ENCODE peak calls at places on chromosomes 2 and 18, in nine cellular contexts. One of them, this sample, is unnamed.

GRCh38 chr2:177551989-177552413 is 159.4 kb downstream of the AGPS start:
- DNase-seq in HFF-Myc: no peak
- DNase-seq in LHCN-M2: peak; percentile 35
- DNase-seq in A549: no peak
- DNase-seq in cortex of kidney: no peak
- DNase-seq in neural crest cell: no peak
- DNase-seq in left kidney: peak; percentile 41
- DNase-seq in heart left ventricle: no peak
- DNase-seq in HuH-7: peak; percentile 15
- DNase-seq in this sample: no peak

GRCh38 chr2:690799-691198 is 13.6 kb upstream of the TMEM18 start:
- DNase-seq in HFF-Myc: no peak
- DNase-seq in LHCN-M2: no peak
- DNase-seq in A549: no peak
- DNase-seq in cortex of kidney: no peak
- DNase-seq in neural crest cell: no peak
- DNase-seq in left kidney: no peak
- DNase-seq in heart left ventricle: no peak
- DNase-seq in HuH-7: no peak
- DNase-seq in this sample: no peak

GRCh38 chr18:25223899-25224607 is 127.9 kb downstream of the ZNF521 start:
- DNase-seq in HFF-Myc: no peak
- DNase-seq in LHCN-M2: no peak
- DNase-seq in A549: no peak
- DNase-seq in cortex of kidney: no peak
- DNase-seq in neural crest cell: no peak
- DNase-seq in left kidney: no peak
- DNase-seq in heart left ventricle: no peak
- DNase-seq in HuH-7: no peak
- DNase-seq in this sample: no peak

GRCh38 chr2:81078631-81079030 is 774.1 kb upstream of the LRRTM1 start:
- DNase-seq in HFF-Myc: no peak
- DNase-seq in LHCN-M2: no peak
- DNase-seq in A549: no peak
- DNase-seq in cortex of kidney: no peak
- DNase-seq in neural crest cell: no peak
- DNase-seq in left kidney: no peak
- DNase-seq in heart left ventricle: no peak
- DNase-seq in HuH-7: no peak
- DNase-seq in this sample: no peak

GRCh38 chr18:46542545-46542944 is 114.5 kb downstream of the LOXHD1 start:
- DNase-seq in HFF-Myc: no peak
- DNase-seq in LHCN-M2: peak; percentile 6
- DNase-seq in A549: no peak
- DNase-seq in cortex of kidney: no peak
- DNase-seq in neural crest cell: no peak
- DNase-seq in left kidney: peak; percentile 85
- DNase-seq in heart left ventricle: no peak
- DNase-seq in HuH-7: no peak
- DNase-seq in this sample: no peak

GRCh38 chr2:43525506-43525905 is 70.3 kb downstream of the THADA start:
- DNase-seq in HFF-Myc: no peak
- DNase-seq in LHCN-M2: no peak
- DNase-seq in A549: no peak
- DNase-seq in cortex of kidney: no peak
- DNase-seq in neural crest cell: no peak
- DNase-seq in left kidney: no peak
- DNase-seq in heart left ventricle: no peak
- DNase-seq in HuH-7: no peak
- DNase-seq in this sample: no peak

GRCh38 chr18:58321986-58322385 is 278.0 kb downstream of the NEDD4L start:
- DNase-seq in HFF-Myc: peak; percentile 72
- DNase-seq in LHCN-M2: peak; percentile 91
- DNase-seq in A549: peak; percentile 66
- DNase-seq in cortex of kidney: no peak
- DNase-seq in neural crest cell: no peak
- DNase-seq in left kidney: peak; percentile 76
- DNase-seq in heart left ventricle: no peak
- DNase-seq in HuH-7: peak; percentile 58
- DNase-seq in this sample: peak; percentile 19

GRCh38 chr2:28779020-28779419 is 27.4 kb downstream of the PPP1CB start:
- DNase-seq in HFF-Myc: no peak
- DNase-seq in LHCN-M2: no peak
- DNase-seq in A549: no peak
- DNase-seq in cortex of kidney: no peak
- DNase-seq in neural crest cell: no peak
- DNase-seq in left kidney: peak; percentile 63
- DNase-seq in heart left ventricle: no peak
- DNase-seq in HuH-7: no peak
- DNase-seq in this sample: no peak

GRCh38 chr2:37652199-37652640 is 19.2 kb downstream of the CDC42EP3 start:
- DNase-seq in HFF-Myc: peak; percentile 93
- DNase-seq in LHCN-M2: peak; percentile 99
- DNase-seq in A549: peak; percentile 84
- DNase-seq in cortex of kidney: no peak
- DNase-seq in neural crest cell: no peak
- DNase-seq in left kidney: no peak
- DNase-seq in heart left ventricle: no peak
- DNase-seq in HuH-7: no peak
- DNase-seq in this sample: peak; percentile 72

GRCh38 chr18:35122586-35123224 is 81.5 kb downstream of the MAPRE2 start:
- DNase-seq in HFF-Myc: no peak
- DNase-seq in LHCN-M2: peak; percentile 61
- DNase-seq in A549: no peak
- DNase-seq in cortex of kidney: no peak
- DNase-seq in neural crest cell: peak; percentile 26
- DNase-seq in left kidney: peak; percentile 52
- DNase-seq in heart left ventricle: peak; percentile 68
- DNase-seq in HuH-7: no peak
- DNase-seq in this sample: no peak

GRCh38 chr2:96953611-96954489 is 32.5 kb downstream of the FAM178B start:
- DNase-seq in HFF-Myc: no peak
- DNase-seq in LHCN-M2: no peak
- DNase-seq in A549: no peak
- DNase-seq in cortex of kidney: no peak
- DNase-seq in neural crest cell: no peak
- DNase-seq in left kidney: peak; percentile 39
- DNase-seq in heart left ventricle: peak; percentile 44
- DNase-seq in HuH-7: no peak
- DNase-seq in this sample: no peak

GRCh38 chr2:138294451-138294850 is 207.1 kb upstream of the SPOPL start:
- DNase-seq in HFF-Myc: no peak
- DNase-seq in LHCN-M2: no peak
- DNase-seq in A549: no peak
- DNase-seq in cortex of kidney: no peak
- DNase-seq in neural crest cell: no peak
- DNase-seq in left kidney: no peak
- DNase-seq in heart left ventricle: no peak
- DNase-seq in HuH-7: no peak
- DNase-seq in this sample: no peak

GRCh38 chr18:53416985-53417384 is 807.5 kb downstream of the MBD2 start:
- DNase-seq in HFF-Myc: no peak
- DNase-seq in LHCN-M2: no peak
- DNase-seq in A549: no peak
- DNase-seq in cortex of kidney: no peak
- DNase-seq in neural crest cell: no peak
- DNase-seq in left kidney: no peak
- DNase-seq in heart left ventricle: no peak
- DNase-seq in HuH-7: no peak
- DNase-seq in this sample: no peak

GRCh38 chr18:40006553-40007073 is 1948.4 kb upstream of the PIK3C3 start:
- DNase-seq in HFF-Myc: no peak
- DNase-seq in LHCN-M2: peak; percentile 39
- DNase-seq in A549: no peak
- DNase-seq in cortex of kidney: no peak
- DNase-seq in neural crest cell: no peak
- DNase-seq in left kidney: no peak
- DNase-seq in heart left ventricle: no peak
- DNase-seq in HuH-7: no peak
- DNase-seq in this sample: no peak

GRCh38 chr2:150063950-150064549 is 423.4 kb downstream of the RND3 start:
- DNase-seq in HFF-Myc: no peak
- DNase-seq in LHCN-M2: no peak
- DNase-seq in A549: no peak
- DNase-seq in cortex of kidney: no peak
- DNase-seq in neural crest cell: peak; percentile 15
- DNase-seq in left kidney: no peak
- DNase-seq in heart left ventricle: no peak
- DNase-seq in HuH-7: no peak
- DNase-seq in this sample: no peak

GRCh38 chr2:128304715-128305554 is 13.7 kb downstream of the HS6ST1 start:
- DNase-seq in HFF-Myc: peak; percentile 88
- DNase-seq in LHCN-M2: peak; percentile 65
- DNase-seq in A549: no peak
- DNase-seq in cortex of kidney: no peak
- DNase-seq in neural crest cell: no peak
- DNase-seq in left kidney: peak; percentile 95
- DNase-seq in heart left ventricle: peak; percentile 71
- DNase-seq in HuH-7: peak; percentile 70
- DNase-seq in this sample: peak; percentile 69

GRCh38 chr2:23390152-23390551 is 5.2 kb downstream of the KLHL29 start:
- DNase-seq in HFF-Myc: no peak
- DNase-seq in LHCN-M2: peak; percentile 87
- DNase-seq in A549: no peak
- DNase-seq in cortex of kidney: no peak
- DNase-seq in neural crest cell: no peak
- DNase-seq in left kidney: no peak
- DNase-seq in heart left ventricle: no peak
- DNase-seq in HuH-7: no peak
- DNase-seq in this sample: no peak

GRCh38 chr2:150282821-150283309 is 204.6 kb downstream of the RND3 start:
- DNase-seq in HFF-Myc: no peak
- DNase-seq in LHCN-M2: no peak
- DNase-seq in A549: no peak
- DNase-seq in cortex of kidney: no peak
- DNase-seq in neural crest cell: no peak
- DNase-seq in left kidney: peak; percentile 21
- DNase-seq in heart left ventricle: no peak
- DNase-seq in HuH-7: no peak
- DNase-seq in this sample: no peak

GRCh38 chr2:232441147-232441651 is 14.8 kb upstream of the ALPI start:
- DNase-seq in HFF-Myc: no peak
- DNase-seq in LHCN-M2: no peak
- DNase-seq in A549: no peak
- DNase-seq in cortex of kidney: no peak
- DNase-seq in neural crest cell: no peak
- DNase-seq in left kidney: no peak
- DNase-seq in heart left ventricle: no peak
- DNase-seq in HuH-7: no peak
- DNase-seq in this sample: no peak

GRCh38 chr2:28276076-28276618 is 116.5 kb upstream of the FOSL2 start:
- DNase-seq in HFF-Myc: peak; percentile 95
- DNase-seq in LHCN-M2: peak; percentile 98
- DNase-seq in A549: peak; percentile 91
- DNase-seq in cortex of kidney: no peak
- DNase-seq in neural crest cell: no peak
- DNase-seq in left kidney: no peak
- DNase-seq in heart left ventricle: no peak
- DNase-seq in HuH-7: no peak
- DNase-seq in this sample: peak; percentile 24

GRCh38 chr2:213627054-213627710 is 342.9 kb downstream of the SPAG16 start:
- DNase-seq in HFF-Myc: no peak
- DNase-seq in LHCN-M2: no peak
- DNase-seq in A549: no peak
- DNase-seq in cortex of kidney: no peak
- DNase-seq in neural crest cell: no peak
- DNase-seq in left kidney: no peak
- DNase-seq in heart left ventricle: no peak
- DNase-seq in HuH-7: no peak
- DNase-seq in this sample: no peak

GRCh38 chr2:19711470-19712372 is 190.1 kb downstream of the TTC32 start:
- DNase-seq in HFF-Myc: peak; percentile 97
- DNase-seq in LHCN-M2: peak; percentile 94
- DNase-seq in A549: peak; percentile 62
- DNase-seq in cortex of kidney: no peak
- DNase-seq in neural crest cell: no peak
- DNase-seq in left kidney: peak; percentile 66
- DNase-seq in heart left ventricle: no peak
- DNase-seq in HuH-7: no peak
- DNase-seq in this sample: peak; percentile 75

GRCh38 chr2:229922449-229923386 is at the start of gene FBXO36:
- DNase-seq in HFF-Myc: peak; percentile 21
- DNase-seq in LHCN-M2: peak; percentile 58
- DNase-seq in A549: peak; percentile 37
- DNase-seq in cortex of kidney: no peak
- DNase-seq in neural crest cell: peak; percentile 83
- DNase-seq in left kidney: peak; percentile 80
- DNase-seq in heart left ventricle: peak; percentile 92
- DNase-seq in HuH-7: peak; percentile 42
- DNase-seq in this sample: no peak

GRCh38 chr2:133886735-133887675 is 318.7 kb upstream of the NCKAP5 start:
- DNase-seq in HFF-Myc: peak; percentile 52
- DNase-seq in LHCN-M2: peak; percentile 51
- DNase-seq in A549: peak; percentile 71
- DNase-seq in cortex of kidney: no peak
- DNase-seq in neural crest cell: peak; percentile 57
- DNase-seq in left kidney: peak; percentile 89
- DNase-seq in heart left ventricle: peak; percentile 70
- DNase-seq in HuH-7: peak; percentile 56
- DNase-seq in this sample: peak; percentile 14

GRCh38 chr2:2876350-2877042 is 501.1 kb downstream of the EIPR1 start:
- DNase-seq in HFF-Myc: no peak
- DNase-seq in LHCN-M2: no peak
- DNase-seq in A549: no peak
- DNase-seq in cortex of kidney: no peak
- DNase-seq in neural crest cell: no peak
- DNase-seq in left kidney: no peak
- DNase-seq in heart left ventricle: no peak
- DNase-seq in HuH-7: no peak
- DNase-seq in this sample: no peak

GRCh38 chr2:9736008-9736407 is 105.2 kb upstream of the YWHAQ start:
- DNase-seq in HFF-Myc: no peak
- DNase-seq in LHCN-M2: no peak
- DNase-seq in A549: no peak
- DNase-seq in cortex of kidney: no peak
- DNase-seq in neural crest cell: no peak
- DNase-seq in left kidney: no peak
- DNase-seq in heart left ventricle: no peak
- DNase-seq in HuH-7: no peak
- DNase-seq in this sample: no peak

GRCh38 chr2:29662841-29663240 is 258.5 kb downstream of the ALK start:
- DNase-seq in HFF-Myc: no peak
- DNase-seq in LHCN-M2: peak; percentile 22
- DNase-seq in A549: no peak
- DNase-seq in cortex of kidney: no peak
- DNase-seq in neural crest cell: no peak
- DNase-seq in left kidney: no peak
- DNase-seq in heart left ventricle: no peak
- DNase-seq in HuH-7: no peak
- DNase-seq in this sample: no peak

GRCh38 chr2:190809139-190809764 is 71.4 kb upstream of the GLS start:
- DNase-seq in HFF-Myc: no peak
- DNase-seq in LHCN-M2: no peak
- DNase-seq in A549: no peak
- DNase-seq in cortex of kidney: no peak
- DNase-seq in neural crest cell: no peak
- DNase-seq in left kidney: no peak
- DNase-seq in heart left ventricle: no peak
- DNase-seq in HuH-7: peak; percentile 46
- DNase-seq in this sample: no peak

GRCh38 chr2:19609266-19609665 is 250.8 kb upstream of the OSR1 start:
- DNase-seq in HFF-Myc: no peak
- DNase-seq in LHCN-M2: no peak
- DNase-seq in A549: no peak
- DNase-seq in cortex of kidney: no peak
- DNase-seq in neural crest cell: no peak
- DNase-seq in left kidney: no peak
- DNase-seq in heart left ventricle: no peak
- DNase-seq in HuH-7: no peak
- DNase-seq in this sample: no peak

GRCh38 chr2:197461073-197461472 is 7.7 kb downstream of the COQ10B start:
- DNase-seq in HFF-Myc: no peak
- DNase-seq in LHCN-M2: no peak
- DNase-seq in A549: no peak
- DNase-seq in cortex of kidney: no peak
- DNase-seq in neural crest cell: no peak
- DNase-seq in left kidney: no peak
- DNase-seq in heart left ventricle: no peak
- DNase-seq in HuH-7: no peak
- DNase-seq in this sample: no peak

GRCh38 chr2:223399357-223399957 is 202.7 kb downstream of the SCG2 start:
- DNase-seq in HFF-Myc: no peak
- DNase-seq in LHCN-M2: no peak
- DNase-seq in A549: no peak
- DNase-seq in cortex of kidney: no peak
- DNase-seq in neural crest cell: no peak
- DNase-seq in left kidney: no peak
- DNase-seq in heart left ventricle: no peak
- DNase-seq in HuH-7: no peak
- DNase-seq in this sample: no peak

This sample was measured in T1000.